ENCODE peak calls at places on chromosomes 6 and 20, in six cellular contexts. U is pancreas, T is lower lobe of right lung, Z is left ventricle myocardium inferior, V is lung, D is tibial nerve. O is an unnamed sample.

GRCh38 chr20:30168025-30168799 is 1089.3 kb upstream of the DEFB115 start:
- DNase-seq in U (peak; percentile 61), T (peak; percentile 45), Z (no peak), V (no peak), D (no peak), O (peak; percentile 66)

GRCh38 chr20:3796477-3797225 is 541 bp downstream of the CDC25B start:
- DNase-seq in U (no peak), T (no peak), Z (no peak), V (no peak), D (no peak), O (peak; percentile 82)

GRCh38 chr20:32847964-32848363 is 10.8 kb upstream of the EFCAB8 start:
- DNase-seq in U (no peak), T (no peak), Z (no peak), V (no peak), D (no peak), O (no peak)

GRCh38 chr6:56652994-56653393 is 10.3 kb upstream of the DST start:
- DNase-seq in U (no peak), T (no peak), Z (no peak), V (no peak), D (no peak), O (no peak)

GRCh38 chr6:90000864-90001731 is 106.8 kb downstream of the GJA10 start:
- DNase-seq in U (no peak), T (no peak), Z (no peak), V (no peak), D (no peak), O (no peak)

GRCh38 chr6:116127771-116128493 is 2.0 kb upstream of the COL10A1 start:
- DNase-seq in U (no peak), T (no peak), Z (no peak), V (no peak), D (no peak), O (no peak)

GRCh38 chr6:118722820-118723526 is 71.6 kb upstream of the CEP85L start:
- DNase-seq in U (no peak), T (no peak), Z (no peak), V (no peak), D (no peak), O (no peak)

GRCh38 chr6:149014631-149015171 is 267.9 kb downstream of the UST start:
- DNase-seq in U (no peak), T (no peak), Z (no peak), V (no peak), D (no peak), O (no peak)

GRCh38 chr6:167826230-167827061 is at the start of gene AFDN:
- DNase-seq in U (peak; percentile 91), T (peak; percentile 83), Z (peak; percentile 78), V (peak; percentile 60), D (peak; percentile 50), O (peak; percentile 93)

GRCh38 chr6:170160628-170161611 is 130.0 kb downstream of the DLL1 start:
- DNase-seq in U (no peak), T (no peak), Z (no peak), V (no peak), D (no peak), O (peak; percentile 61)

GRCh38 chr6:33443619-33444504 is 10.5 kb upstream of the ZBTB9 start:
- DNase-seq in U (no peak), T (no peak), Z (no peak), V (no peak), D (no peak), O (no peak)

GRCh38 chr6:71012871-71013456 is 56.1 kb upstream of the B3GAT2 start:
- DNase-seq in U (no peak), T (no peak), Z (no peak), V (no peak), D (peak; percentile 6), O (no peak)

GRCh38 chr6:91534614-91535013 is 947.7 kb upstream of the MAP3K7 start:
- DNase-seq in U (no peak), T (no peak), Z (no peak), V (no peak), D (no peak), O (no peak)

GRCh38 chr20:57008217-57008616 is 258.2 kb downstream of the BMP7 start:
- DNase-seq in U (no peak), T (no peak), Z (no peak), V (no peak), D (no peak), O (no peak)

GRCh38 chr6:21500894-21501293 is 92.7 kb upstream of the SOX4 start:
- DNase-seq in U (peak; percentile 79), T (no peak), Z (no peak), V (no peak), D (no peak), O (no peak)

GRCh38 chr20:11457476-11457875 is 460.2 kb upstream of the BTBD3 start:
- DNase-seq in U (no peak), T (no peak), Z (no peak), V (no peak), D (no peak), O (no peak)

GRCh38 chr6:165819394-165819793 is 156.4 kb upstream of the PDE10A start:
- DNase-seq in U (no peak), T (no peak), Z (no peak), V (no peak), D (no peak), O (no peak)

GRCh38 chr20:17617212-17617867 is 47.5 kb downstream of the DSTN start:
- DNase-seq in U (peak; percentile 72), T (peak; percentile 71), Z (peak; percentile 56), V (peak; percentile 71), D (peak; percentile 68), O (peak; percentile 79)

GRCh38 chr6:28531479-28532128 is 5.9 kb downstream of the GPX5 start:
- DNase-seq in U (no peak), T (no peak), Z (no peak), V (no peak), D (no peak), O (no peak)

GRCh38 chr6:21019614-21020013 is 485.4 kb downstream of the CDKAL1 start:
- DNase-seq in U (no peak), T (no peak), Z (no peak), V (no peak), D (no peak), O (no peak)

GRCh38 chr6:47151232-47151898 is 109.2 kb upstream of the ADGRF1 start:
- DNase-seq in U (no peak), T (no peak), Z (no peak), V (no peak), D (no peak), O (no peak)

GRCh38 chr20:63573739-63574131 is 304 bp downstream of the HELZ2 start:
- DNase-seq in U (no peak), T (no peak), Z (no peak), V (no peak), D (no peak), O (no peak)

GRCh38 chr6:11460001-11460668 is 77.4 kb upstream of the TMEM170B start:
- DNase-seq in U (no peak), T (no peak), Z (no peak), V (no peak), D (no peak), O (no peak)

GRCh38 chr6:164185342-164185920 is 770.9 kb downstream of the QKI start:
- DNase-seq in U (no peak), T (no peak), Z (no peak), V (no peak), D (no peak), O (no peak)

GRCh38 chr6:147936703-147937102 is 405.9 kb upstream of the SASH1 start:
- DNase-seq in U (no peak), T (no peak), Z (no peak), V (no peak), D (no peak), O (no peak)
- H3K4me3 ChIP-seq in U (no peak overlapping the region), T (no peak overlapping the region), Z (no peak overlapping the region), V (no peak overlapping the region), D (no peak overlapping the region), O (no peak overlapping the region)

DNA sequence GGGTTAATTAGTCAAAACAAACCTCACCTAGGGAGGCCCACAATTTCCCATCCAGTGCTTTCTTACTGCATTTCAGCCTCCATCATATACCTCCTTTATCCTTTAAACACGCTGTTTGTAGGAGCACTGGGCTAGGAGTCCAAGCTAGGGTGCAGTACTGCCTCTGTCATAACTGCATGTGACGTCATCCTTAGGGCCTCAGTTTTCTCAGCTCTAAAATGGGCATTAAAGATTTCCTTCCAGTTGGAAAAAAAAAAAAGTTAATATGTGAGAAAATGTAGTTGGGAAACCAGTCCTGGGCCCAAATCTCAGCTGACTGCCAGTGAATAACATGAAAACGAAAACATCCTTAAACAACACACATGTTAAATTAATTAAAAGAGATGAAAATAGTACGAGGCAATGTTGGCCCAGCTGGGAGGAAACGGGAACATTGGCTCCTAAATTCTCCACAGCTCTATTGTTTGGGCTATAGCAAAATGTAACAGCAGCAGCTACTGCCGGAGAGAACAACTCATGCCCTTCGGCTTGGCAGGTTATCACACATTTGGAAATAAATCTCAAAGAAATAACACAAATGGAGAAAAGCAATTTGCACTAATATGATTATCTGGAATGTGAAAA is 79.9 kb upstream of the CCDC167 start:
- DNase-seq in U (no peak), T (no peak), Z (no peak), V (no peak), D (no peak), O (no peak)
- H3K27ac ChIP-seq in U (no peak overlapping the region), T (no peak overlapping the region), Z (peak overlapping the region; percentile 44), V (no peak overlapping the region), D (no peak overlapping the region), O (no peak overlapping the region)

GRCh38 chr6:29850011-29850553 is 22.5 kb downstream of the HLA-G start:
- DNase-seq in U (no peak), T (no peak), Z (no peak), V (no peak), D (peak; percentile 21), O (no peak)
- H3K4me3 ChIP-seq in U (no peak overlapping the region), T (peak overlapping the region; percentile 23), Z (peak overlapping the region; percentile 44), V (no peak overlapping the region), D (peak overlapping the region; percentile 23), O (peak overlapping the region; percentile 38)

GRCh38 chr6:112649853-112650252 is 302.7 kb downstream of the RFPL4B start:
- DNase-seq in U (no peak), T (no peak), Z (no peak), V (no peak), D (no peak), O (no peak)
- H3K27ac ChIP-seq in U (no peak overlapping the region), T (no peak overlapping the region), Z (peak overlapping the region; percentile 35), V (no peak overlapping the region), D (no peak overlapping the region), O (no peak overlapping the region)

DNA sequence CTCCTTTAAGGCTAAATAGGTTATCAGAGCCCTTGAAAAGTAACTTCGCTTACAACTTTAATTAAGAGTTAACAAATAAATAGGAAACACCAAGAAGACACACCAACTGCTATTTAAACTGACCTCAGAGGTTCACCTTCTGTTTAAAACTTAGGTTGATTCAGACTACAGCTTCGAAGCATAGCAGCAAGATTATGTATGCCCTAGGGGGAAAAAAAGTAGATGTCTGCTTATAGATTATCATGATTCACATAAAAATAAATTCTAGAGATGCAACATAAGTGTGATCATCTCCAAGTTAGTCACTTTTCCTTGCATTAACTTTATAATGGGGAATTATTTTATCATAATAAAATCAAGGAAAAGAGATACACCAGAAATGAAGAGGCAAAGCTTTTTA is 8.9 kb downstream of the PNISR start:
- DNase-seq in U (no peak), T (no peak), Z (no peak), V (no peak), D (no peak), O (no peak)
- H3K4me3 ChIP-seq in U (no peak overlapping the region), T (no peak overlapping the region), Z (no peak overlapping the region), V (no peak overlapping the region), D (no peak overlapping the region), O (no peak overlapping the region)

GRCh38 chr6:44222486-44222986 is 859 bp upstream of the SLC29A1 start:
- DNase-seq in U (no peak), T (no peak), Z (no peak), V (no peak), D (no peak), O (peak; percentile 39)
- H3K27ac ChIP-seq in U (no peak overlapping the region), T (peak overlapping the region; percentile 80), Z (peak overlapping the region; percentile 98), V (peak overlapping the region; percentile 92), D (peak overlapping the region; percentile 60), O (peak overlapping the region; percentile 63)